ENCODE peak calls at places on chromosomes 13 and 19, in ten cellular contexts. A is WTC11; M is ELF-1; F is NCI-H1417; U is spleen; K is HS-5; B is SJSA1; X is T-helper 1 cell; Q is foreskin fibroblast; J is stimulated activated CD8-positive, alpha-beta memory T cell treated with anti-CD3 and anti-CD28 coated beads, Interleukin-15, amount 100 ng/mL, for 1 hour. S is an unnamed sample.
A peak's percentile ranks its signal among the peaks of the same experiment; 100 is the strongest.

GRCh38 chr19:17441241-17442135 is 7.0 kb downstream of the TMEM221 start:
- DNase-seq in F (peak; percentile 5), M (peak; percentile 66), K (no peak), B (no peak), J (no peak), Q (peak; percentile 35), A (peak; percentile 41), X (no peak), U (no peak), S (peak; percentile 32)

GRCh38 chr13:90272356-90272755 is 1075.1 kb upstream of the MIR17HG start:
- DNase-seq in Q (no peak), A (no peak), K (peak; percentile 2), F (no peak), M (no peak), B (no peak), J (no peak), U (no peak), X (no peak), S (no peak)

GRCh38 chr19:55857149-55857548 is 20.8 kb downstream of the NLRP4 start:
- DNase-seq in B (no peak), X (no peak), K (no peak), J (no peak), U (no peak), M (no peak), Q (no peak), F (no peak), A (no peak), S (no peak)

GRCh38 chr19:47511681-47512080 is 3.2 kb downstream of the NAPA start:
- DNase-seq in F (no peak), K (no peak), B (no peak), U (no peak), Q (peak; percentile 32), A (no peak), X (no peak), J (no peak), M (no peak), S (no peak)

GRCh38 chr13:87678353-87678752 is 7.2 kb downstream of the SLITRK5 start:
- DNase-seq in Q (no peak), B (no peak), M (no peak), U (no peak), J (no peak), F (no peak), K (no peak), X (no peak), A (no peak), S (no peak)

GRCh38 chr13:113802090-113802531 is 43.1 kb downstream of the TMEM255B start:
- DNase-seq in F (no peak), X (no peak), K (peak; percentile 24), J (no peak), B (peak; percentile 89), U (peak; percentile 74), M (peak; percentile 82), Q (peak; percentile 84), A (peak; percentile 76), S (no peak)

GRCh38 chr19:28283592-28283991 is 929.4 kb downstream of the UQCRFS1 start:
- DNase-seq in A (no peak), J (no peak), X (no peak), K (no peak), U (no peak), F (no peak), M (no peak), B (no peak), Q (no peak), S (no peak)

GRCh38 chr19:23914402-23915286 is at the start of gene ZNF726:
- DNase-seq in F (peak; percentile 60), A (no peak), J (peak; percentile 65), B (peak; percentile 81), M (peak; percentile 98), X (peak; percentile 75), Q (peak; percentile 89), K (peak; percentile 74), U (peak; percentile 92), S (peak; percentile 77)

GRCh38 chr13:33285420-33286124 is at the start of gene STARD13:
- DNase-seq in J (no peak), B (peak; percentile 95), U (peak; percentile 82), M (peak; percentile 99), Q (peak; percentile 98), X (no peak), F (no peak), A (peak; percentile 86), K (peak; percentile 73), S (no peak)

GRCh38 chr13:27080018-27080948 is 91.3 kb downstream of the USP12 start:
- DNase-seq in F (no peak), X (no peak), J (no peak), U (no peak), A (no peak), B (no peak), K (no peak), Q (no peak), M (no peak), S (no peak)

GRCh38 chr19:48806818-48807589 is 3.8 kb downstream of the BCAT2 start:
- DNase-seq in U (no peak), K (no peak), A (peak; percentile 47), M (peak; percentile 81), X (no peak), Q (no peak), B (no peak), J (no peak), F (peak; percentile 7), S (no peak)

GRCh38 chr19:7257148-7258041 is 36.8 kb downstream of the INSR start:
- DNase-seq in M (peak; percentile 61), A (no peak), U (peak; percentile 75), F (no peak), X (no peak), B (no peak), J (no peak), K (peak; percentile 65), Q (no peak), S (no peak)

GRCh38 chr13:60379837-60380236 is 17.2 kb upstream of the TDRD3 start:
- DNase-seq in B (no peak), A (no peak), U (no peak), M (no peak), Q (no peak), X (no peak), F (no peak), J (no peak), K (no peak), S (no peak)

GRCh38 chr13:34698953-34699352 is 243.1 kb upstream of the NBEA start:
- DNase-seq in K (no peak), A (no peak), B (no peak), F (no peak), Q (no peak), J (no peak), M (no peak), X (no peak), U (no peak), S (no peak)

GRCh38 chr13:84127597-84128128 is 245.4 kb upstream of the SLITRK1 start:
- DNase-seq in M (no peak), A (no peak), K (no peak), J (no peak), F (no peak), Q (no peak), X (no peak), U (no peak), B (no peak), S (no peak)

GRCh38 chr19:6239871-6240676 is 39.7 kb downstream of the MLLT1 start:
- DNase-seq in A (peak; percentile 42), B (no peak), Q (no peak), F (no peak), X (no peak), K (no peak), U (peak; percentile 56), J (no peak), M (no peak), S (no peak)

GRCh38 chr13:87975035-87975434 is 303.9 kb downstream of the SLITRK5 start:
- DNase-seq in F (no peak), U (no peak), K (no peak), X (no peak), B (no peak), J (no peak), A (no peak), M (no peak), Q (peak; percentile 13), S (no peak)

GRCh38 chr13:110457361-110457760 is 104.2 kb downstream of the RAB20 start:
- DNase-seq in J (no peak), A (no peak), B (no peak), K (no peak), Q (no peak), F (no peak), X (no peak), U (peak; percentile 54), M (no peak), S (no peak)

GRCh38 chr13:98393873-98394272 is 183.0 kb downstream of the STK24 start:
- DNase-seq in M (no peak), F (no peak), A (no peak), J (no peak), K (no peak), U (no peak), Q (no peak), X (no peak), B (no peak), S (no peak)

GRCh38 chr19:13841339-13842293 is 35.3 kb upstream of the NANOS3 start:
- DNase-seq in Q (no peak), A (no peak), F (no peak), M (peak; percentile 47), K (no peak), U (peak; percentile 89), J (no peak), X (no peak), B (peak; percentile 73), S (no peak)

GRCh38 chr13:108943842-108944241 is 314.4 kb downstream of the MYO16 start:
- DNase-seq in F (no peak), Q (no peak), K (no peak), J (no peak), M (no peak), X (no peak), A (no peak), B (no peak), U (no peak), S (no peak)

GRCh38 chr19:32624410-32624809 is 43.4 kb downstream of the PDCD5 start:
- DNase-seq in K (no peak), J (no peak), B (no peak), F (no peak), Q (no peak), A (no peak), M (no peak), U (no peak), X (no peak), S (no peak)

GRCh38 chr19:32174386-32175113 is 170.9 kb upstream of the ZNF507 start:
- DNase-seq in B (peak; percentile 16), U (no peak), M (no peak), Q (no peak), J (no peak), K (no peak), X (no peak), F (no peak), A (no peak), S (no peak)

GRCh38 chr13:103510007-103510406 is 443.8 kb upstream of the SLC10A2 start:
- DNase-seq in F (no peak), M (no peak), K (no peak), J (no peak), A (peak; percentile 11), U (no peak), Q (no peak), B (no peak), X (no peak), S (no peak)

GRCh38 chr19:54084410-54084809 is 3.2 kb upstream of the TARM1 start:
- DNase-seq in Q (no peak), K (no peak), F (no peak), J (no peak), X (no peak), B (no peak), U (no peak), A (no peak), M (no peak), S (no peak)

GRCh38 chr13:35392768-35393167 is 83.7 kb downstream of the MAB21L1 start:
- DNase-seq in K (no peak), F (no peak), X (no peak), J (no peak), B (no peak), Q (no peak), U (no peak), M (no peak), A (no peak), S (no peak)

GRCh38 chr13:97076898-97077297 is 82.6 kb upstream of the OXGR1 start:
- DNase-seq in Q (peak; percentile 34), K (no peak), F (no peak), M (peak; percentile 3), U (no peak), A (no peak), X (no peak), B (no peak), J (no peak), S (no peak)

GRCh38 chr13:23292596-23292995 is 111.8 kb downstream of the SGCG start:
- DNase-seq in Q (no peak), J (no peak), M (no peak), X (no peak), K (no peak), A (no peak), U (no peak), F (no peak), B (no peak), S (no peak)